ENCODE peak calls at places on chromosomes 3 and 15, in seven cellular contexts. One of them, this sample, is unnamed.

GRCh38 chr15:31215490-31216209 is 111.0 kb upstream of the KLF13 start:
- DNase-seq in NCI-H2081: peak; percentile 79
- DNase-seq in activated CD4-positive, alpha-beta T cell treated with anti-CD3 and anti-CD28 coated beads for 1 hour: peak; percentile 69
- DNase-seq in kidney: peak; percentile 97
- DNase-seq in AG09319: no peak
- DNase-seq in stimulated activated CD4-positive, alpha-beta T cell treated with anti-CD3 and anti-CD28 coated beads, TNF-alpha, amount 100 ng/mL, for 24 hours: peak; percentile 62
- DNase-seq in AG04450: no peak
- DNase-seq in this sample: peak; percentile 79

GRCh38 chr3:146125946-146126345 is 35.0 kb downstream of the PLOD2 start:
- DNase-seq in NCI-H2081: no peak
- DNase-seq in activated CD4-positive, alpha-beta T cell treated with anti-CD3 and anti-CD28 coated beads for 1 hour: no peak
- DNase-seq in kidney: no peak
- DNase-seq in AG09319: peak; percentile 79
- DNase-seq in stimulated activated CD4-positive, alpha-beta T cell treated with anti-CD3 and anti-CD28 coated beads, TNF-alpha, amount 100 ng/mL, for 24 hours: no peak
- DNase-seq in AG04450: peak; percentile 70
- DNase-seq in this sample: no peak

GRCh38 chr3:52277972-52278509 is 408 bp downstream of the WDR82 start:
- DNase-seq in NCI-H2081: peak; percentile 33
- DNase-seq in activated CD4-positive, alpha-beta T cell treated with anti-CD3 and anti-CD28 coated beads for 1 hour: no peak
- DNase-seq in kidney: peak; percentile 89
- DNase-seq in AG09319: no peak
- DNase-seq in stimulated activated CD4-positive, alpha-beta T cell treated with anti-CD3 and anti-CD28 coated beads, TNF-alpha, amount 100 ng/mL, for 24 hours: peak; percentile 37
- DNase-seq in AG04450: no peak
- DNase-seq in this sample: peak; percentile 68

GRCh38 chr15:49624046-49624445 is 3.2 kb downstream of the DTWD1 start:
- DNase-seq in NCI-H2081: no peak
- DNase-seq in activated CD4-positive, alpha-beta T cell treated with anti-CD3 and anti-CD28 coated beads for 1 hour: no peak
- DNase-seq in kidney: no peak
- DNase-seq in AG09319: peak; percentile 48
- DNase-seq in stimulated activated CD4-positive, alpha-beta T cell treated with anti-CD3 and anti-CD28 coated beads, TNF-alpha, amount 100 ng/mL, for 24 hours: no peak
- DNase-seq in AG04450: no peak
- DNase-seq in this sample: no peak

GRCh38 chr3:142943870-142944269 is 19.6 kb downstream of the PAQR9 start:
- DNase-seq in NCI-H2081: no peak
- DNase-seq in activated CD4-positive, alpha-beta T cell treated with anti-CD3 and anti-CD28 coated beads for 1 hour: no peak
- DNase-seq in kidney: no peak
- DNase-seq in AG09319: no peak
- DNase-seq in stimulated activated CD4-positive, alpha-beta T cell treated with anti-CD3 and anti-CD28 coated beads, TNF-alpha, amount 100 ng/mL, for 24 hours: no peak
- DNase-seq in AG04450: no peak
- DNase-seq in this sample: no peak

GRCh38 chr15:96273317-96274086 is 57.0 kb upstream of the NR2F2 start:
- DNase-seq in NCI-H2081: no peak
- DNase-seq in activated CD4-positive, alpha-beta T cell treated with anti-CD3 and anti-CD28 coated beads for 1 hour: no peak
- DNase-seq in kidney: no peak
- DNase-seq in AG09319: no peak
- DNase-seq in stimulated activated CD4-positive, alpha-beta T cell treated with anti-CD3 and anti-CD28 coated beads, TNF-alpha, amount 100 ng/mL, for 24 hours: no peak
- DNase-seq in AG04450: peak; percentile 95
- DNase-seq in this sample: no peak

GRCh38 chr3:171806200-171807128 is 3.8 kb downstream of the PLD1 start:
- DNase-seq in NCI-H2081: no peak
- DNase-seq in activated CD4-positive, alpha-beta T cell treated with anti-CD3 and anti-CD28 coated beads for 1 hour: no peak
- DNase-seq in kidney: no peak
- DNase-seq in AG09319: peak; percentile 94
- DNase-seq in stimulated activated CD4-positive, alpha-beta T cell treated with anti-CD3 and anti-CD28 coated beads, TNF-alpha, amount 100 ng/mL, for 24 hours: no peak
- DNase-seq in AG04450: peak; percentile 76
- DNase-seq in this sample: no peak

GRCh38 chr3:39101022-39101689 is 6.3 kb downstream of the GORASP1 start:
- DNase-seq in NCI-H2081: no peak
- DNase-seq in activated CD4-positive, alpha-beta T cell treated with anti-CD3 and anti-CD28 coated beads for 1 hour: peak; percentile 30
- DNase-seq in kidney: no peak
- DNase-seq in AG09319: no peak
- DNase-seq in stimulated activated CD4-positive, alpha-beta T cell treated with anti-CD3 and anti-CD28 coated beads, TNF-alpha, amount 100 ng/mL, for 24 hours: no peak
- DNase-seq in AG04450: no peak
- DNase-seq in this sample: no peak

GRCh38 chr3:30658328-30659052 is 52.1 kb downstream of the TGFBR2 start:
- DNase-seq in NCI-H2081: no peak
- DNase-seq in activated CD4-positive, alpha-beta T cell treated with anti-CD3 and anti-CD28 coated beads for 1 hour: no peak
- DNase-seq in kidney: no peak
- DNase-seq in AG09319: no peak
- DNase-seq in stimulated activated CD4-positive, alpha-beta T cell treated with anti-CD3 and anti-CD28 coated beads, TNF-alpha, amount 100 ng/mL, for 24 hours: no peak
- DNase-seq in AG04450: peak; percentile 43
- DNase-seq in this sample: no peak

GRCh38 chr3:23550402-23550801 is 255.4 kb upstream of the UBE2E1 start:
- DNase-seq in NCI-H2081: no peak
- DNase-seq in activated CD4-positive, alpha-beta T cell treated with anti-CD3 and anti-CD28 coated beads for 1 hour: no peak
- DNase-seq in kidney: no peak
- DNase-seq in AG09319: no peak
- DNase-seq in stimulated activated CD4-positive, alpha-beta T cell treated with anti-CD3 and anti-CD28 coated beads, TNF-alpha, amount 100 ng/mL, for 24 hours: no peak
- DNase-seq in AG04450: no peak
- DNase-seq in this sample: no peak

GRCh38 chr3:36991923-36992805 is 767 bp downstream of the EPM2AIP1 start:
- DNase-seq in NCI-H2081: no peak
- DNase-seq in activated CD4-positive, alpha-beta T cell treated with anti-CD3 and anti-CD28 coated beads for 1 hour: no peak
- DNase-seq in kidney: no peak
- DNase-seq in AG09319: peak; percentile 0
- DNase-seq in stimulated activated CD4-positive, alpha-beta T cell treated with anti-CD3 and anti-CD28 coated beads, TNF-alpha, amount 100 ng/mL, for 24 hours: no peak
- DNase-seq in AG04450: peak; percentile 15
- DNase-seq in this sample: no peak

GRCh38 chr15:49645937-49646336 is 25.1 kb downstream of the DTWD1 start:
- DNase-seq in NCI-H2081: peak; percentile 24
- DNase-seq in activated CD4-positive, alpha-beta T cell treated with anti-CD3 and anti-CD28 coated beads for 1 hour: no peak
- DNase-seq in kidney: peak; percentile 68
- DNase-seq in AG09319: peak; percentile 20
- DNase-seq in stimulated activated CD4-positive, alpha-beta T cell treated with anti-CD3 and anti-CD28 coated beads, TNF-alpha, amount 100 ng/mL, for 24 hours: no peak
- DNase-seq in AG04450: no peak
- DNase-seq in this sample: peak; percentile 22

GRCh38 chr3:99128740-99129505 is 227.4 kb upstream of the DCBLD2 start:
- DNase-seq in NCI-H2081: no peak
- DNase-seq in activated CD4-positive, alpha-beta T cell treated with anti-CD3 and anti-CD28 coated beads for 1 hour: no peak
- DNase-seq in kidney: no peak
- DNase-seq in AG09319: peak; percentile 74
- DNase-seq in stimulated activated CD4-positive, alpha-beta T cell treated with anti-CD3 and anti-CD28 coated beads, TNF-alpha, amount 100 ng/mL, for 24 hours: no peak
- DNase-seq in AG04450: peak; percentile 74
- DNase-seq in this sample: no peak

GRCh38 chr3:127658234-127658633 is 14.5 kb upstream of the ABTB1 start:
- DNase-seq in NCI-H2081: no peak
- DNase-seq in activated CD4-positive, alpha-beta T cell treated with anti-CD3 and anti-CD28 coated beads for 1 hour: no peak
- DNase-seq in kidney: no peak
- DNase-seq in AG09319: no peak
- DNase-seq in stimulated activated CD4-positive, alpha-beta T cell treated with anti-CD3 and anti-CD28 coated beads, TNF-alpha, amount 100 ng/mL, for 24 hours: no peak
- DNase-seq in AG04450: no peak
- DNase-seq in this sample: no peak